ENCODE peak calls at places on chromosome 4, in seven cellular contexts. A is mucosa of descending colon, R is testis, L is Peyer's patch, O is GM23248, N is heart left ventricle, I is tibial artery. F is an unnamed sample. For H3K4me1, the result is how much of the 10 kb centered on the place peaks cover.

GRCh38 chr4:182764137-182764536 is 153.0 kb downstream of the DCTD start:
- DNase-seq in L (no peak), O (peak), I (no peak), R (no peak), A (no peak), N (no peak), F (peak)

GRCh38 chr4:127400736-127401346 is 231.9 kb upstream of the INTU start:
- DNase-seq in R (peak), A (peak), I (peak), N (peak), O (peak), L (no peak), F (peak)

GRCh38 chr4:8675383-8675782 is 82.8 kb downstream of the CPZ start:
- DNase-seq in L (no peak), O (peak), I (no peak), N (no peak), A (no peak), R (peak), F (peak)

GRCh38 chr4:147782087-147782781 is 50.3 kb downstream of the ARHGAP10 start:
- DNase-seq in A (no peak), O (peak), L (no peak), N (no peak), I (no peak), R (no peak), F (no peak)

GRCh38 chr4:41305486-41305885 is 48.8 kb downstream of the UCHL1 start:
- DNase-seq in N (no peak), R (no peak), O (no peak), L (no peak), A (no peak), I (no peak), F (no peak)

GRCh38 chr4:9999956-10000551 is 21.2 kb downstream of the SLC2A9 start:
- DNase-seq in A (no peak), I (no peak), N (no peak), O (no peak), L (no peak), R (no peak), F (no peak)

GRCh38 chr4:74316397-74316796 is 8.1 kb downstream of the EPGN start:
- DNase-seq in N (no peak), R (no peak), O (peak), A (no peak), I (no peak), L (no peak), F (no peak)

GRCh38 chr4:158018090-158018808 is 154.6 kb downstream of the GASK1B start:
- DNase-seq in A (no peak), O (no peak), N (no peak), I (no peak), R (no peak), L (no peak), F (no peak)

GRCh38 chr4:69757464-69757863 is 3.0 kb downstream of the SULT1B1 start:
- DNase-seq in R (no peak), O (no peak), N (no peak), I (no peak), A (no peak), L (no peak), F (no peak)

GRCh38 chr4:141905751-141906150 is 269.4 kb downstream of the IL15 start:
- DNase-seq in L (no peak), I (no peak), A (no peak), R (no peak), O (peak), N (no peak), F (no peak)

GRCh38 chr4:103018391-103019318 is 850 bp downstream of the SLC9B1 start:
- DNase-seq in N (peak), L (no peak), O (peak), A (peak), R (peak), I (peak), F (no peak)

GRCh38 chr4:172546782-172547181 is 621.8 kb upstream of the GALNT7 start:
- DNase-seq in A (no peak), I (no peak), L (no peak), R (no peak), O (no peak), N (no peak), F (no peak)

GRCh38 chr4:99383381-99383780 is 30.8 kb upstream of the ADH1C start:
- DNase-seq in R (no peak), I (no peak), N (no peak), O (peak), L (no peak), A (no peak), F (no peak)

GRCh38 chr4:20273793-20274192 is 22.1 kb downstream of the SLIT2 start:
- DNase-seq in R (no peak), A (no peak), L (no peak), O (no peak), I (no peak), N (no peak), F (no peak)

GRCh38 chr4:33107813-33108212 is 2387.6 kb downstream of the PCDH7 start:
- DNase-seq in O (peak), R (no peak), I (no peak), N (no peak), L (no peak), A (no peak), F (no peak)

GRCh38 chr4:172392741-172393140 is 579.5 kb downstream of the GALNTL6 start:
- DNase-seq in N (no peak), R (no peak), O (no peak), A (no peak), I (no peak), L (no peak), F (no peak)

GRCh38 chr4:159434496-159435241 is 331.8 kb downstream of the RAPGEF2 start:
- DNase-seq in O (peak), R (no peak), N (no peak), I (no peak), L (no peak), A (no peak), F (no peak)

GRCh38 chr4:174604198-174604597 is 81.9 kb upstream of the HPGD start:
- DNase-seq in I (no peak), O (peak), L (no peak), R (no peak), N (no peak), A (no peak), F (peak)

GRCh38 chr4:10457255-10457801 is at the start of gene ZNF518B:
- DNase-seq in A (peak), I (peak), O (peak), L (peak), N (peak), R (peak), F (no peak)

GRCh38 chr4:15907430-15907829 is 31.1 kb downstream of the FGFBP1 start:
- DNase-seq in I (no peak), R (no peak), N (no peak), L (no peak), A (no peak), O (peak), F (no peak)

GRCh38 chr4:89878611-89879010 is 16.0 kb upstream of the MMRN1 start:
- DNase-seq in O (peak), R (no peak), L (no peak), I (no peak), N (no peak), A (no peak), F (no peak)

GRCh38 chr4:68406479-68406859 is 40.8 kb upstream of the TMPRSS11E start:
- DNase-seq in R (no peak), O (no peak), I (no peak), L (no peak), N (no peak), A (no peak), F (no peak)
- H3K4me1 ChIP-seq in R (under half), O (under half), I (under half), L (under half), N (under half), A (under half), F (under half)

DNA sequence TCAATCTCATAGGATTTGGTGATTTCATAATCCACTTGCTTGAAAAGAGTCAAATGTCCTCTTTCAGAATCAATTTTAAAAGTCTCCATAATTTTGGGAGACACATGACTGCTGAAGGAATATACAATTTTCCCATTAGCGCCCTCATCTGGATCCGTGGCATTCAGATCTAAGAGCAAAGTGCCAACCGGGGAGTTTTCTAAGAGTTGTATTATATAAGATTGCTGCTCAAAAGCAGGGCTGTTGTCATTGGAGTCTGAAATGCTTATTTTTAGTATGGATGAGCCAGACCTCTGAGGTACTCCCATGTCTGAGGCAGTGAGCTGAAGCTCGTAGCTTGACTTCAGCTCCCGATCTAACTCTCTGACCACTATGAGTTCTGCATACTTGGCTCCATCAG is 1.2 kb downstream of the PCDH18 start:
- DNase-seq in N (no peak), L (no peak), A (peak), I (no peak), O (peak), R (peak), F (no peak)
- H3K4me1 ChIP-seq in N (under half), L (under half), A (under half), I (under half), O (under half), R (under half), F (under half)

GRCh38 chr4:47577779-47578553 is 92.9 kb downstream of the ATP10D start:
- DNase-seq in O (peak), A (no peak), N (no peak), L (no peak), R (no peak), I (no peak), F (no peak)
- H3K4me1 ChIP-seq in O (under half), A (under half), N (under half), L (under half), R (under half), I (under half), F (under half)

GRCh38 chr4:37686373-37687174 is at the start of gene RELL1:
- DNase-seq in L (peak), A (peak), I (peak), R (peak), N (peak), O (peak), F (peak)

GRCh38 chr4:37685211-37685725 is 908 bp downstream of the RELL1 start:
- DNase-seq in N (no peak), I (no peak), R (peak), A (peak), L (no peak), O (peak), F (no peak)

GRCh38 chr4:37682701-37683401 is 3.3 kb downstream of the RELL1 start:
- DNase-seq in O (no peak), R (no peak), A (peak), I (no peak), L (no peak), N (no peak), F (peak)

GRCh38 chr4:37685726-37686372 is 327 bp downstream of the RELL1 start:
- DNase-seq in L (peak), N (no peak), O (peak), I (peak), R (peak), A (peak), F (no peak)

DNA sequence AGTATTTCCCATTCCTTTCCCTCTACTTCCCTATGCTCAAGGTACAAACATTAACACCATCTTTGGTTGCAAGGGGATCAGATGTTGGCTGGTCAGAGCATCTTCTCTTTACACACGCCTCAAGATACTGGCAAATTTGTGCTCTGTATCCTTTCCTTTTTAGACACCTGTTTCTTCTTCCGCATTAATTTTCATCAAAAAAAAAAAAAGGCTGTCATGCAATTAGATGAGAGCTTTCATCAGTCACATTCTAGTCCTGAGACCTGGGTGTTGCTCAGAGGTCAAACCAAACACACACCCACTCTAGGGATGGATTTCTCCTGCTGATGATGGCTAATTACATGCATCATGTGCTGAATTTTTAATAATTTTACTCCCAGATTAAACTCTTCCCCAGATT is 2.0 kb downstream of the RELL1 start:
- DNase-seq in L (no peak), I (no peak), N (no peak), O (no peak), A (no peak), R (no peak), F (no peak)
- H3K4me1 ChIP-seq in L (under half), I (under half), N (under half), O (under half), A (under half), R (under half), F (under half)

GRCh38 chr4:153713840-153714239 is 29.8 kb downstream of the TLR2 start:
- DNase-seq in N (no peak), L (no peak), R (no peak), I (no peak), O (peak), A (no peak), F (no peak)

GRCh38 chr4:153710681-153711080 is 26.6 kb downstream of the TLR2 start:
- DNase-seq in I (no peak), A (no peak), O (no peak), N (no peak), R (no peak), L (no peak), F (no peak)

GRCh38 chr4:153714247-153714646 is 30.2 kb downstream of the TLR2 start:
- DNase-seq in A (no peak), I (no peak), O (no peak), L (no peak), R (no peak), N (no peak), F (no peak)
- H3K4me1 ChIP-seq in A (under half), I (under half), O (under half), L (under half), R (under half), N (under half), F (under half)

GRCh38 chr4:111400736-111401135 is 744.5 kb upstream of the FAM241A start:
- DNase-seq in O (peak), N (no peak), A (peak), R (peak), I (no peak), L (no peak), F (no peak)
- H3K4me1 ChIP-seq in O (under half), N (under half), A (under half), R (under half), I (under half), L (under half), F (under half)

DNA sequence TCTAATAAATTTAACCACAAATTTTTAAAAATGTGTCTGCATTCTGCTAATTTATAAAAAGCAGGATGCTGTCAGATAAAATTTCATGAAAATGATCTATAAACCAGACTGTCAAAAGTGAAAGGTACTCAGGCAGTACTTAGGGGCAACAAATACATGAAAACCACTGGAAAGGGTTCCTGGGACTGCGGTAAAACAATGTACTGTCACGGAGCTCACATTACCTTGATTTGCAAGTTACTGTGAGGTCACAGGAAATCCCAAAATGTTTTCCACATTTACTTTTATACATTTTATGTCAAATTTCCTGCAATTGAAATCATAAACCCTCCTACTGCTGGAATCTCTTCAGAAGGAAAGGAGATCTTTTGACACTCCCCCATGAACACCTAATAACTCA is 45.3 kb downstream of the SHISA3 start:
- DNase-seq in N (no peak), I (no peak), A (no peak), R (no peak), O (no peak), L (no peak), F (no peak)
- H3K4me1 ChIP-seq in N (under half), I (under half), A (under half), R (under half), O (under half), L (under half), F (under half)

GRCh38 chr4:1716065-1716945 is 4.2 kb upstream of the SLBP start:
- DNase-seq in N (no peak), O (no peak), A (no peak), R (no peak), L (peak), I (no peak), F (no peak)

GRCh38 chr4:1721003-1721665 is at the start of the genes TACC3 and TMEM129:
- DNase-seq in A (peak), O (peak), L (peak), N (peak), R (peak), I (peak), F (peak)

GRCh38 chr4:1717129-1718094 is 3.7 kb downstream of the TMEM129 start:
- DNase-seq in A (no peak), L (peak), I (no peak), O (no peak), R (no peak), N (no peak), F (no peak)

GRCh38 chr4:1720163-1720983 is 750 bp downstream of the TMEM129 start:
- DNase-seq in O (peak), N (peak), R (peak), L (peak), A (peak), I (no peak), F (no peak)

DNA sequence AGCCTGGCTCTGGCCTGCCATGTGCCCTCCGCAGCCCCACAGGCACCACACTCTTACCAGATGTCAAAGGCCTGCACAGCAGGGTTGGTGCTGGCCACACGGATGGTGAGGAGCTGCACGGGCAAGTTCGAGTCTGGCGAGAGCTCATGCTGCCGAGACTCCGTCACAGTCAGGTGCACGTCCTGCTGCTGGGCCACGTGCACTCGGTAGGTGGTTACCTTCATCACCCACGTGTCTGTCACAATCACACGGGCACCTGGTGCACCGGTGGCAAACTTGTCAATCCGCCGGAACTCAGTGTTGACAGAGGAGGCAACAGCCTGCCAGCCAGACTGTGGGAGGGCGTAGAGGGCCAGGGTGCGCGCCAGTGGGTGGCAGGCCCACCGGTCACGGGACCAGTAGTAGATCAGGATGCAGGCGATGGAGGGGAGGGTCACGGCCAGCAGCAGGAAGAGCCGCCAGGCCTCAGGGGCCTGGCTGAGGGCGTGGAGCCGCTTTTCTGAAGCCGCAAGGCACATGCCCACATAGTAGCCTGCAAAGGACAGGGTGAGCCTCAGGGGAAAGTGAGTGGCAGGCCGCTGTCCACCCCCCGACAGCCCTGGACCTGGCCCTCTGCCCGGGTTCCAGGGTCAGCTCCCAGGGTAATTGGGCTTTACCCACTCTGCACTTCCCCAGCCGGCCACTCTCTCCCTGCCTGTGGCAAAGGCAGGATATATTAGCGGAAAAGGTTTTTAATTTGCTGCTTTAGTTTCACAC is 2.9 kb downstream of the TMEM129 start:
- DNase-seq in A (no peak), R (no peak), L (no peak), O (no peak), I (no peak), N (no peak), F (no peak)
- H3K4me1 ChIP-seq in A (half or more), R (under half), L (under half), O (under half), I (under half), N (under half), F (under half)

DNA sequence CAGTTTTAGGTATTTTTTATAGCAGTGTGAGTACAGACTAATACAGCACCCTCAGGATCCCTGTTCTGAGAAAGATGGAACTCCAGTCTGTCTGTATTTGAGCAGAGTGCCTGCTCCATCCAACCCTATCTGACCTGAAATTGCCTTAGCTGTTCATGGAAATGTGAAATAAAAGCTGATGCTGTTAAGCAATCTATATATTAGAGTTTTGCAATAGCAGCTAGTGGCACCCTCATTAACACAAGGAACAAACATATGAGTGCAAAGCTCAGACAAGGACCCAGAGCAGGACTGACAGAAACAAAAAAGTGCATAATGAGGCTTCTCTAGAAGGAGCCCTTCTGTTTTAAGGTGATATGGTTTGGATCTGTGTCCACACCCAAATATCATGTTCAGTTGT is 273.0 kb upstream of the KLF3 start:
- DNase-seq in A (no peak), L (no peak), N (no peak), I (no peak), R (no peak), O (no peak), F (no peak)
- H3K4me1 ChIP-seq in A (under half), L (under half), N (under half), I (under half), R (under half), O (under half), F (under half)

GRCh38 chr4:176760468-176760867 is 32.3 kb downstream of the VEGFC start:
- DNase-seq in N (no peak), I (no peak), L (no peak), R (no peak), O (no peak), A (no peak), F (no peak)
- H3K4me1 ChIP-seq in N (under half), I (under half), L (under half), R (under half), O (under half), A (under half), F (under half)

F was measured in Caco-2.